ENCODE peak calls at places on chromosomes 13 and 19, in eight cellular contexts. X is progenitor cell of endocrine pancreas; M is sigmoid colon; P is dorsolateral prefrontal cortex; K is CD8-positive, alpha-beta T cell; N is astrocyte of the spinal cord; F is cardiac muscle cell; Q is BJ. C is an unnamed sample.
A peak's percentile ranks its signal among the peaks of the same experiment; 100 is the strongest.

GRCh38 chr13:25300861-25301346 is 521 bp upstream of the NUP58 start:
- DNase-seq in Q (no peak), X (no peak), N (no peak), M (peak; percentile 71), P (peak; percentile 35), K (peak; percentile 55), F (no peak), C (no peak)

GRCh38 chr19:4088975-4089374 is 22.3 kb upstream of the ZBTB7A start:
- DNase-seq in F (no peak), K (peak; percentile 75), X (no peak), P (no peak), M (no peak), N (no peak), Q (no peak), C (no peak)

GRCh38 chr19:2053601-2054389 is 2.8 kb upstream of the MKNK2 start:
- DNase-seq in P (no peak), Q (no peak), M (peak; percentile 93), F (no peak), N (no peak), X (no peak), K (no peak), C (no peak)

GRCh38 chr19:10209305-10209704 is 14.6 kb upstream of the DNMT1 start:
- DNase-seq in M (no peak), F (no peak), P (peak; percentile 57), X (no peak), K (no peak), Q (no peak), N (no peak), C (no peak)

GRCh38 chr19:54420383-54421168 is 5.3 kb downstream of the TTYH1 start:
- DNase-seq in Q (no peak), M (peak; percentile 79), X (peak; percentile 65), N (no peak), K (no peak), F (no peak), P (peak; percentile 94), C (peak; percentile 50)

GRCh38 chr13:92805766-92806165 is 420.8 kb upstream of the GPC6 start:
- DNase-seq in N (no peak), X (no peak), Q (no peak), F (no peak), M (no peak), K (no peak), P (no peak), C (no peak)

GRCh38 chr19:5345895-5346386 is 5.3 kb upstream of the PTPRS start:
- DNase-seq in K (no peak), M (no peak), Q (no peak), F (no peak), X (no peak), N (peak; percentile 77), P (no peak), C (no peak)

GRCh38 chr19:9995079-9995478 is 15.2 kb downstream of the COL5A3 start:
- DNase-seq in K (no peak), X (no peak), F (no peak), M (no peak), P (peak; percentile 23), Q (no peak), N (no peak), C (no peak)

GRCh38 chr13:50456111-50456510 is 387.4 kb downstream of the DLEU7 start:
- DNase-seq in K (no peak), M (no peak), F (no peak), N (no peak), Q (no peak), X (no peak), P (no peak), C (no peak)

DNA sequence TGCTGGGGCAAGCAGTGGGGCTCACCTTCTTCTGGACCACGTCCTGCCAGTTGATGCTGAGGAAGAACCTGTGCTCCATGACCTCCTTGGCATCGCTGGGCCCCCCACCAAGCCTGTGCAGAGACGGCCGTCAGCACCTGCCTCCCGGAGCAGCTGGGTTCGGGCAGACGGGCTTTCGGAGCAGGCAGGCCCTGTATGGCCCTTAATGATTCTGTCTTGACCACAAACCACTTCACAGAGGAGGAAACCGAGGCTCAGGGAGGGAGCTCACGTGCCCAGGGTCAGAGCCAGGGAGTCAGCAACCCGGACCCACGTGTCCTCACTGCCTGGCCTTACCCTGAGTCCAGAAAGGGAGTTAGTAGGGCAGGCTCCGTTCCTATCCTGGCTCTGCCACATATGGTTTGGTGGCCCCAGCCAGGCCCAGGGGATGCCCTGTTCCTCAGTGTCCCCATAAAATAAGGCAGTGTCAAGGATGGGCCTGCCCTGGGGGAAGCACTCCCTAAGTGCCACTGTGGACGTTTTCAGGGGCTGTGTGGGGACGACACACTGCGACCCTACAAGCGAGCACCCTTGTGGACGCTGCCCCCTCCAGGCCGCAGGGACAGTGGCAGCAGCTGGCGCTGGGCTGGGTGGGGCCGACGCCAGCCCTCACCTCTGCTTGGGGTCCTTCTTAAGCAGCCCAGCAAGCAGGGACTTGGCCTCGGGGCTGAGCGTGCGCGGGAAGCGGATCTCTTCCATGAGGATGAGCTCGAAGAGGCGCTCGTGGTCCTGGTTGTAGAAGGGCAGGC is 8.9 kb upstream of the CCNP start:
- DNase-seq in P (no peak), K (no peak), N (no peak), Q (no peak), X (no peak), M (no peak), F (no peak), C (no peak)
- TF ChIP-seq CTCF in P (no peak), K (no peak), N (peak; percentile 19), Q (peak; percentile 13), X (peak; percentile 26), M (no peak), F (no peak), C (peak; percentile 23)

GRCh38 chr13:87671824-87672603 is 843 bp downstream of the SLITRK5 start:
- DNase-seq in M (no peak), P (no peak), N (peak; percentile 6), K (no peak), X (no peak), Q (no peak), F (no peak), C (peak; percentile 65)

GRCh38 chr13:87667686-87668085 is 3.5 kb upstream of the SLITRK5 start:
- DNase-seq in F (no peak), N (no peak), K (no peak), X (no peak), Q (no peak), P (no peak), M (no peak), C (no peak)

GRCh38 chr13:87671031-87671823 is at the start of gene SLITRK5:
- DNase-seq in N (peak; percentile 87), Q (no peak), M (peak; percentile 80), P (peak; percentile 87), X (peak; percentile 81), K (peak; percentile 78), F (peak; percentile 83), C (peak; percentile 95)

GRCh38 chr13:87666826-87667225 is 4.3 kb upstream of the SLITRK5 start:
- DNase-seq in K (no peak), P (no peak), N (no peak), Q (no peak), F (no peak), X (no peak), M (no peak), C (no peak)

DNA sequence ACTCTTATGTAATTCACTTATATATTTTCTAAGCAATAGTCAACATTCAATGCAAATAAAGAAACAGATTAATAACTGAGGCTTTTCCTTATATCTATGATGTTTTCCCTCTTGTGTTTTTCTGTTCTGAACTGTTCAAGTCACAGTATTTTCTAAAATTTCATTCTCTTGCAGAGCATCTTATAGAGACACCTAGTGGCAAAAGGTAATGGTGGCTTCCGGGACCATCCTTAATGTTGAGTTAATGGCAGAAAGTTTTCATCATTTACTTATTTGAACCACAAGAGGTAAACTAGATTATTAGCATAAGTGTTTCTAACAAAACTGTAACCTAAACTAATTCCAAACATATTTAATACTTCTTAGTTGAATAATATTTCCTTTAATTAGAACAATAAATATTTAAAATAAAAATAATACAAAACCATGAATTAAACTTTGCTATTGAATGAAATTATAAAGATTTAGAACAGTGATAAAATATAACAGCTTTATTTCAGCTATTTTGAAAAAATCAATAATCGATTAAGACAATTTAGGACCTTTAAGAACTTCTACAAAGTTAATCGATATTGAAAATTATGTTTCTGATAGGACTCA is 1.7 kb upstream of the SLITRK5 start:
- DNase-seq in Q (no peak), X (no peak), P (no peak), K (no peak), N (peak; percentile 70), M (no peak), F (peak; percentile 36), C (no peak)
- TF ChIP-seq CTCF in Q (peak; percentile 42), X (peak; percentile 72), P (peak; percentile 64), K (no peak), N (peak; percentile 83), M (no peak), F (peak; percentile 53), C (peak; percentile 78)

DNA sequence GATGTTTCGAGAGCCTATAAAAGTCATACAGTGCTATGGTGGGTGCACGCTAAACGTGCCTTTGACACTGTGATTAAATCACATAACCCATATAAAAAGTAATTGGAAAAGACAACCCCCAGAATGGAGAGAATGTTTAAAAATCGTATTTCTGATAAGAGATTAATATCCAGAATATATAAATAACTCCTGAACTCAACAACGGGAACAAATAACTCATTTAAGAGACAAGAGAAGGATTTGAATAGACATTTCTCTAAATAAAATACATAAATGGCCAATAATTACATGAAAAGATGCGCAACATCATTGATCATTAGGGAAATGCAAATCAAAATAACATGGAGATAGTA is 37.0 kb upstream of the IGFL4 start:
- DNase-seq in F (no peak), N (no peak), M (no peak), Q (no peak), K (no peak), X (no peak), P (no peak), C (no peak)
- TF ChIP-seq CTCF in F (no peak), N (no peak), M (no peak), Q (no peak), K (no peak), X (peak; percentile 29), P (no peak), C (peak; percentile 43)

GRCh38 chr19:6969490-6969889 is 51.7 kb downstream of the MBD3L2B start:
- DNase-seq in P (no peak), K (no peak), X (no peak), Q (no peak), M (no peak), N (no peak), F (no peak), C (no peak)

GRCh38 chr19:6967962-6968361 is 53.3 kb downstream of the MBD3L2B start:
- DNase-seq in Q (no peak), X (no peak), P (no peak), K (no peak), F (no peak), N (no peak), M (no peak), C (no peak)

GRCh38 chr19:6963259-6963852 is 57.9 kb downstream of the MBD3L2B start:
- DNase-seq in K (no peak), P (no peak), M (no peak), F (no peak), Q (no peak), X (no peak), N (no peak), C (no peak)

GRCh38 chr19:6958786-6959185 is 62.4 kb downstream of the MBD3L2B start:
- DNase-seq in M (no peak), N (no peak), X (no peak), Q (no peak), F (no peak), P (no peak), K (no peak), C (no peak)

DNA sequence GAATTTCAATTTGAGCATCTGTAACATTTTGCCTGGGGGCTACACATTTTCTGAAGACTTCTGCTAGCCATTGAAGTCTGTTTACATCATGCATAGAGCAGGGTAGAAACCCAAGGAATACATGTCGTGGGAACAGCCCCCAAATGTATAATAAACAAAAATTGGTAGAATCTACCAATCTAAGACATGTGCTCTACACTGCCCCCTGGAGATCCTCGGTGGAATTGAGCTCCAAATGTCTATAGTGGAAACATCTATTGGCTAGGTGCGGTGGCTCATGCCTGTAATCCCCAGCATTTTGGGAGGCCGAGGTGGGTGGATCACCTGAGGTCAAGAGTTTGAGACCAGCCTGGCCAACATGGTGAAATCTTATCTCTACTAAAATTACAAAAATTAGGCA is 57.3 kb downstream of the MBD3L2B start:
- DNase-seq in Q (no peak), F (no peak), M (no peak), N (no peak), X (no peak), K (peak; percentile 69), P (no peak), C (no peak)
- TF ChIP-seq CTCF in Q (no peak), F (peak; percentile 14), M (no peak), N (peak; percentile 18), X (peak; percentile 11), K (peak; percentile 66), P (no peak), C (no peak)